ENCODE peak calls at places on chromosome 19, in six cellular contexts. N, D, U, Z, J and G are unnamed samples.

GRCh38 chr19:58466089-58466759 is 656 bp upstream of the ZNF324 start:
- DNase-seq in J (no peak), U (no peak), Z (no peak), N (no peak), D (no peak), G (no peak)

GRCh38 chr19:3556978-3557460 is 367 bp downstream of the MFSD12 start:
- DNase-seq in J (no peak), D (peak), Z (peak), U (no peak), N (peak), G (peak)

GRCh38 chr19:995051-995827 is 5.0 kb upstream of the GRIN3B start:
- DNase-seq in J (no peak), U (no peak), N (no peak), Z (no peak), D (no peak), G (no peak)

GRCh38 chr19:9836021-9836420 is 903 bp downstream of the PIN1 start:
- DNase-seq in N (peak), U (no peak), D (no peak), Z (peak), J (no peak), G (no peak)

GRCh38 chr19:49475995-49476880 is 2.2 kb downstream of the FLT3LG start:
- DNase-seq in U (peak), N (no peak), J (no peak), Z (peak), D (peak), G (peak)

GRCh38 chr19:48844472-48844871 is 8.2 kb upstream of the HSD17B14 start:
- DNase-seq in J (no peak), N (peak), U (no peak), Z (peak), D (peak), G (peak)

GRCh38 chr19:5891938-5892771 is 11.4 kb downstream of the NDUFA11 start:
- DNase-seq in D (peak), J (no peak), U (peak), N (peak), Z (peak), G (peak)

GRCh38 chr19:18765224-18765623 is 25.9 kb downstream of the COMP start:
- DNase-seq in U (no peak), Z (no peak), N (no peak), J (no peak), D (no peak), G (no peak)

GRCh38 chr19:58229255-58229639 is 533 bp downstream of the ZNF544 start:
- DNase-seq in Z (peak), N (peak), D (no peak), U (no peak), J (no peak), G (peak)

GRCh38 chr19:39301562-39301961 is 5.4 kb downstream of the IFNL1 start:
- DNase-seq in D (no peak), J (no peak), Z (no peak), U (no peak), N (no peak), G (no peak)

GRCh38 chr19:289651-290538 is 1.3 kb downstream of the PLPP2 start:
- DNase-seq in D (peak), N (peak), U (no peak), J (peak), Z (peak), G (peak)

GRCh38 chr19:35959040-35959967 is 23.1 kb downstream of the LRFN3 start:
- DNase-seq in J (no peak), N (no peak), D (no peak), Z (no peak), U (no peak), G (peak)

GRCh38 chr19:47729468-47729798 is 15.9 kb upstream of the NOP53 start:
- DNase-seq in J (no peak), Z (peak), D (peak), U (no peak), N (peak), G (peak)

GRCh38 chr19:19179548-19180441 is 9.7 kb upstream of the MEF2B start:
- DNase-seq in D (no peak), U (no peak), J (no peak), Z (no peak), N (no peak), G (no peak)

GRCh38 chr19:23287620-23288019 is 37.4 kb upstream of the ZNF724 start:
- DNase-seq in U (no peak), D (no peak), J (no peak), N (no peak), Z (no peak), G (no peak)
- H3K14ac ChIP-seq in U (no peak), D (no peak), J (no peak), N (no peak), Z (no peak), G (no peak)

GRCh38 chr19:41309225-41310030 is 544 bp upstream of the CCDC97 start:
- DNase-seq in N (no peak), Z (peak), J (no peak), U (no peak), D (no peak), G (no peak)

GRCh38 chr19:41311072-41311471 is 1.1 kb downstream of the CCDC97 start:
- DNase-seq in U (no peak), Z (peak), D (no peak), J (no peak), N (no peak), G (no peak)

GRCh38 chr19:41308450-41309224 is 1.3 kb upstream of the CCDC97 start:
- DNase-seq in N (peak), D (peak), J (peak), Z (peak), U (peak), G (peak)

GRCh38 chr19:41310031-41310831 is at the start of gene CCDC97:
- DNase-seq in J (peak), D (peak), Z (peak), U (peak), N (peak), G (peak)

DNA sequence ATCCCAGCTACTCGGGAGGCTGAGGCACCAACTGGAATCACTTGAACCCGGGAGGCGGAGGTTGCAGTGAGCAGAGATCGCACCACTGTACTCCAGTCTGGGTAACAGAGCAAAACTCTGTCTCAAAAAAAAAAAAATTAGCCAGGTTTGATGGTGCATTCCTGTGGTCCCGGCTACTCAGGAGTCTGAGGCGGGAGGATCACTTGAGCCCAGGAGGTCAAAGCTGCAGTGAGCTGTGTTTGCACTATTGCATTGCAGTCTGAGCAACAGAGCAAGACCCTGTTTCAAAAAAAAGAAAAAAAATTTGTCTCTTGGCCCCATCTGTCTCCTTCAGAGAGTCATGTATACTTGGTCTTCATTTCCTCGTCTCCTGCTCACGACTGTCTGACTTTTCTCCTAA is 1.6 kb downstream of the CCDC97 start:
- DNase-seq in N (no peak), D (no peak), J (no peak), U (no peak), Z (peak), G (no peak)
- H4K91ac ChIP-seq in N (no peak), D (no peak), J (no peak), U (no peak), Z (no peak), G (no peak)

DNA sequence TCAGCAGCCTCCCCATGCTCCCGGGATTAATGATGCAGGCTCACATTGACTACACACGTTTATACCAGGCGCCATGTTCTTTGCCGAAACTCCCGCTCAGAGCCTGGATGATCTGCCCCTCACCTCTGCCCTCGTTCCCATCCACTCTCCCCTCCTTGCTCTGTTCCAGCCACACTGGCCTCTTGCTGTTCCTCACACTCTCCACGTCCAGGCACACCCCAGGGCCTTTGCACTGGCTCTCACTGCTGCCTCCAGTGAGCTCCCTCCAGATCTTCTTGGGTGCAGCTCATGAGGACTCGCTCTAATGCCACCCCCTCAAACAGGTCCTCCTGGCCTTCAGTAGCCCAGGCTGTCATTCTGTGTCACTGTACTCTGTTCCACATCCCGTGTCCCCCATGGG is 39.2 kb downstream of the DPF1 start:
- DNase-seq in Z (no peak), J (no peak), N (no peak), D (no peak), U (no peak), G (no peak)
- H2BK5ac ChIP-seq in Z (no peak), J (no peak), N (no peak), D (no peak), U (no peak), G (no peak)

GRCh38 chr19:8000298-8001038 is 5.0 kb downstream of the ELAVL1 start:
- DNase-seq in J (no peak), D (no peak), Z (no peak), U (no peak), N (no peak), G (no peak)
- H3K14ac ChIP-seq in J (no peak), D (no peak), Z (no peak), U (no peak), N (no peak), G (no peak)

DNA sequence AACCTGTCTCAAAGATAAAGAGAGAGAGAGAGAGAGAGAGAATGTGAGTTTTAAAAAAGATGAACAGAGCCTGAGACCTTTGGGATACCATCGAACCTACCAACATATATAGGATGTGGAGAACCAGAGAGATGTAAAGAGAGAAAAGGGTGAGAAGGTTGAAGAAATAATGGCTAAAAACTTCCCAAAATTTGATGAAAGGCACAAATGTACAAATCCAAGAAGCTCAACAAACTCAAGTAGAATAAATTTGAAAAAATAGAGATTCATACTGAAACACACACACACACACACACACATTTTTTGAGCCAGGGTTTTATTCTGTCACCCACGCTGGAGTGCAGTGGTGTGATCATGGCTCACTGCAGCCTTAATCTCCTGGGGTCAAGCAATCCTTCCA is 16.3 kb downstream of the ZNF558 start:
- DNase-seq in D (no peak), J (no peak), U (no peak), Z (no peak), N (no peak), G (no peak)
- H4K91ac ChIP-seq in D (no peak), J (no peak), U (no peak), Z (no peak), N (no peak), G (no peak)

DNA sequence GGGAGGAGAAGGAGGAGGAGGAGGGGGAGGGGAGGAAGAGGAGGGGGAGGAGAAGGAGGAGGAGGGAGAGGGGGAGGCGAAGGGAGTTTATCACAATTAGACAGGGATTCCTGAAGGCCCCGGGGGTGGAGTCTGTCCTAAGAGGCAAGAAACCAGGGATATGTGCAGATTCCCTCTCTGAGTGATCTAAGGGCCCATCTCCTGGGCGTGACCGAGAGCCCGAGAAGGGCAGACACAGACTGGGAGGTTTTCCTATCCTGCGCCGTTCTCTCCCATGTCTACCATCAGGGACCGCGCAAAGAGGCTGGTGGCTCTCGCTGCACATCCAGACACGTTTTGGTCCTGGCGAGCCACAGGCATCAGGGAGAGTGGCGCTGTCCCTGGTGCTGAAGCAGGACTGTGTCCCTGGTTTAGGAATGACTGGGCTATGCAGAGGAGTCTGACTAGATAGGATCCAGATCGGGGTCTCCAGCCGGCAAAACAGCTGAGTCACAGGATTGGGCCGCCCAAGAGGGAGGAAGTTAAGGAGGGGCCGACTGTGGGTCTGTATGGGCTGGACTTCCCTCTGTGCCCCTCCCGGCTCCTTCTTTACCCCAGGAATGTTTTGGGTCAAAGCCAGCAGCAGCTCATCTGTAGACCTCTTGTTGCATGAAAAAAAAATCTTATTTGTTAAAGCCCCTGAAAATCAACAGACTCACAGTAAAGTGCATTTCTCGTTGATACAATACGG is 17.9 kb upstream of the ZNF175 start:
- DNase-seq in U (peak), N (peak), Z (peak), D (peak), J (peak), G (peak)
- H2BK5ac ChIP-seq in U (no peak), N (no peak), Z (no peak), D (no peak), J (no peak), G (no peak)

GRCh38 chr19:14440049-14440448 is 6.9 kb downstream of the PKN1 start:
- DNase-seq in N (no peak), J (no peak), Z (no peak), U (no peak), D (no peak), G (no peak)
- H3K14ac ChIP-seq in N (no peak), J (no peak), Z (peak), U (no peak), D (no peak), G (no peak)

GRCh38 chr19:8643860-8644653 is 13.6 kb downstream of the NFILZ start:
- DNase-seq in N (no peak), D (no peak), J (no peak), Z (no peak), U (no peak), G (no peak)

DNA sequence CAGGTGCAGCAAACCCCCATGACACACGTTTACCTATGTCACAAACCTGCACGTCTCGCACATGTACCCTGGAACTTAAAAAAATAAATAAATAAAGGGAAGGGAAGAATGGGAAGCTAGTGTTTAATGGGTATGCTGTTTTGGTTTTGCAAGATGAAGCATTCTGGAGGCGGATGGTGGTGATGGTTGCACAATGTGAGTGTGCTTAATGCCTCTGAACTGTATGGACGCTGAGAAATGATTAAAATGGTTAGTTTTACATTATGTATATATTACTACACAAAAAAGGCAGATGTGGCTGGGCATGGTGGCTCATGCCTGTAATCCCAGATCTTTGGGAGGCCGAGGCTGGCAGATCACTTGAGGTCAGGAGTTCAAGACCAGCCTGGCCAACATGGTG is 17.8 kb downstream of the NFILZ start:
- DNase-seq in U (no peak), N (no peak), J (no peak), D (no peak), Z (no peak), G (no peak)
- H4K91ac ChIP-seq in U (no peak), N (no peak), J (no peak), D (no peak), Z (no peak), G (no peak)